ENCODE peak calls at places on chromosomes 7 and 10, in seven cellular contexts. K, M, S, W, A, C and Q are unnamed samples.

GRCh38 chr10:9149134-9149533 is 1094.6 kb downstream of the GATA3 start:
- DNase-seq in M (no peak), W (no peak), K (no peak), C (no peak), A (no peak), S (no peak), Q (no peak)

GRCh38 chr7:15326044-15326644 is 235.7 kb downstream of the AGMO start:
- DNase-seq in C (no peak), K (peak), W (no peak), S (peak), A (no peak), M (peak), Q (peak)

GRCh38 chr10:61758440-61758839 is 95.7 kb downstream of the CABCOCO1 start:
- DNase-seq in S (no peak), C (no peak), M (no peak), A (no peak), K (peak), W (no peak), Q (no peak)

GRCh38 chr7:51376420-51377092 is 59.9 kb upstream of the COBL start:
- DNase-seq in M (no peak), C (no peak), A (no peak), K (no peak), S (peak), W (peak), Q (peak)

GRCh38 chr10:22086730-22087364 is 83.3 kb upstream of the DNAJC1 start:
- DNase-seq in A (no peak), K (peak), S (peak), M (peak), W (peak), C (no peak), Q (peak)

GRCh38 chr7:47827886-47828285 is 120.4 kb downstream of the PKD1L1 start:
- DNase-seq in A (no peak), W (no peak), S (no peak), C (no peak), K (no peak), M (no peak), Q (no peak)

GRCh38 chr10:122265896-122266295 is 5.2 kb upstream of the BTBD16 start:
- DNase-seq in W (no peak), A (no peak), C (no peak), S (no peak), K (no peak), M (no peak), Q (no peak)

GRCh38 chr10:113589225-113589770 is 36.4 kb downstream of the HABP2 start:
- DNase-seq in S (no peak), W (no peak), M (peak), K (no peak), C (no peak), A (no peak), Q (no peak)

GRCh38 chr10:63689768-63690167 is 168.6 kb downstream of the REEP3 start:
- DNase-seq in K (no peak), C (no peak), W (no peak), S (no peak), M (no peak), A (no peak), Q (no peak)

GRCh38 chr10:34981834-34982233 is 108.3 kb downstream of the CUL2 start:
- DNase-seq in A (no peak), S (no peak), W (peak), C (no peak), M (no peak), K (no peak), Q (no peak)

DNA sequence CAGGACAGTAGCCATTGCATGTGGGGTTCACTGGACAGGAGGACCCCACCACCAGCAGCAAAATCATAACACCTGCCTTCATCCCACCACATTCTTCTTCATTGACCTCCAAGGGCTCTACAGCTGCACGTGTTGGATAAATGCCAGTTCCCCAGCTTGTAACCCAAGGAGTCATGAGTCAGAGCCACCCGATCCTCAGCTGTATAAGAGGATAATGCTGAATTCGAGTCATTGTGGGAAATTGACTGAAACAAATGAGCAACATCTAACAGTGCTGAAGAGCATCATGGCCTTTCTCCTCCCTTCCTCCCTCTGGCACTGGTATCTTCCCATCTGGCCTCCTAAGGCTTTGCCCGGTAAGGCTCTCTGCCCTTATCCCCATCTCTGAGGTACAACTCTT is 720.3 kb downstream of the GRID1 start:
- DNase-seq in A (no peak), K (no peak), W (no peak), S (no peak), C (no peak), M (no peak), Q (no peak)
- TF ChIP-seq CEBPB in A (no peak), K (no peak), W (no peak), S (no peak), C (no peak), M (no peak), Q (no peak)

GRCh38 chr7:38215115-38215514 is 37.1 kb downstream of the STARD3NL start:
- DNase-seq in M (peak), K (no peak), S (no peak), W (no peak), A (no peak), C (no peak), Q (no peak)
- TF ChIP-seq CEBPB in M (no peak), K (no peak), S (no peak), W (no peak), A (no peak), C (no peak), Q (no peak)

GRCh38 chr10:43204943-43205671 is 61.8 kb downstream of the RASGEF1A start:
- DNase-seq in C (peak), M (peak), S (peak), K (peak), W (peak), A (peak), Q (peak)

GRCh38 chr10:43206391-43207235 is 60.3 kb downstream of the RASGEF1A start:
- DNase-seq in M (no peak), A (no peak), K (no peak), C (no peak), W (no peak), S (no peak), Q (no peak)

GRCh38 chr10:43204394-43204942 is 62.4 kb downstream of the RASGEF1A start:
- DNase-seq in M (no peak), C (no peak), K (no peak), S (no peak), A (no peak), W (no peak), Q (no peak)

GRCh38 chr10:43203491-43204393 is 63.1 kb downstream of the RASGEF1A start:
- DNase-seq in K (no peak), S (peak), A (peak), C (no peak), M (no peak), W (peak), Q (peak)

GRCh38 chr10:43205681-43206390 is 61.0 kb downstream of the RASGEF1A start:
- DNase-seq in C (no peak), A (peak), W (no peak), K (no peak), M (no peak), S (no peak), Q (no peak)
- TF ChIP-seq CEBPB in C (no peak), A (no peak), W (no peak), K (no peak), M (no peak), S (no peak), Q (no peak)

GRCh38 chr10:92239600-92240288 is 51.1 kb downstream of the CPEB3 start:
- DNase-seq in K (peak), S (no peak), C (no peak), W (no peak), A (peak), M (no peak), Q (no peak)
- TF ChIP-seq CEBPB in K (no peak), S (no peak), C (no peak), W (no peak), A (no peak), M (no peak), Q (no peak)

GRCh38 chr7:152911904-152912303 is 152.4 kb downstream of the ACTR3B start:
- DNase-seq in C (no peak), S (no peak), M (no peak), A (no peak), W (no peak), K (no peak), Q (no peak)

GRCh38 chr7:152909683-152910544 is 150.4 kb downstream of the ACTR3B start:
- DNase-seq in C (no peak), M (peak), K (no peak), A (no peak), S (no peak), W (no peak), Q (no peak)

GRCh38 chr7:152910545-152911013 is 151.0 kb downstream of the ACTR3B start:
- DNase-seq in C (no peak), W (no peak), S (no peak), M (peak), A (no peak), K (no peak), Q (no peak)

GRCh38 chr7:152907042-152907761 is 147.7 kb downstream of the ACTR3B start:
- DNase-seq in W (no peak), A (no peak), S (no peak), K (no peak), M (no peak), C (no peak), Q (no peak)

DNA sequence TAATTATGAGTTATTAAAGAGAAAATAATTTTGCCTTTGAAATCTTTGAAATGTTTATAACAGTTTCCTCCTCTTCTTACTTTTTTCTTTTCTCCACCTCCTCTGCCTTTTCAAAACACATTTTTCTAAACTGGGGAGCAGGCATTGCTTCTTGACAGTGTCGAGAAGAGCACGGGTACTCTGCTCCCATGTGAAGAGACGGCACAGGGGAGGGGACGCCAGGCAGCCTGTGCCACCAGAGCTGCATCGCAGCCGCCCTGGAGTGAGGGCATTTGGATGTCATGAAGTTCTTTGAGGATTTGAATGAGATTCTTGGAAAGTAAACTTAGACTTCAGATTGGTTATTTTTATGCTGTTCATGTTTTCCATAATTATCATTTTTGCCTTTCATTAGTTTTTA is 149.7 kb downstream of the ACTR3B start:
- DNase-seq in A (no peak), C (no peak), W (no peak), S (no peak), K (no peak), M (no peak), Q (no peak)
- TF ChIP-seq CEBPB in A (no peak), C (no peak), W (no peak), S (no peak), K (no peak), M (no peak), Q (no peak)

DNA sequence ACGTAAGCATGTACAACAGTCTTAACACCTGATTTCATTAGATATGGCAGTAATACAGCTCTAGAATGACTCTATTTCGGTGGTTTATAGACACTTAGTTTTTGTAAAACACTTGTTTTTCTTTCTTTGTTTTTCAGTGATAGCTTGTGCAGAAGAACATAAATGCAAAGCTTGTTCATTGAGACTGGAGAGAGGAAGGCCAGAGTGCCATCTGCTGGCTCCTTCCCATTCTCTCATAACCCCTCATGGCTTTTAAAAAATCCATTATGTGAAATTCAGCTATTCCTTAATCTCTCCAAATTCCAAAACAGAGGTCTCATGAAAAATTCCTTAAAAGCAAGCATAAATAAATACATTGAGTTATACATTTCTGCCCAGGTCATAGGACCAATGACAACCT is 76.3 kb downstream of the CACNB2 start:
- DNase-seq in M (peak), W (no peak), S (no peak), C (no peak), A (no peak), K (peak), Q (no peak)
- TF ChIP-seq CEBPB in M (no peak), W (no peak), S (no peak), C (no peak), A (no peak), K (no peak), Q (no peak)

GRCh38 chr7:78443811-78444210 is 645.2 kb downstream of the PHTF2 start:
- DNase-seq in A (no peak), S (peak), W (no peak), K (no peak), C (no peak), M (no peak), Q (peak)

GRCh38 chr7:78438433-78438832 is 639.9 kb downstream of the PHTF2 start:
- DNase-seq in A (no peak), K (no peak), S (no peak), W (no peak), C (no peak), M (no peak), Q (no peak)

GRCh38 chr7:78444267-78444666 is 645.7 kb downstream of the PHTF2 start:
- DNase-seq in A (no peak), C (no peak), M (no peak), K (no peak), S (no peak), W (no peak), Q (no peak)

GRCh38 chr7:78437118-78437517 is 638.5 kb downstream of the PHTF2 start:
- DNase-seq in W (no peak), A (no peak), C (no peak), S (no peak), K (peak), M (peak), Q (no peak)

DNA sequence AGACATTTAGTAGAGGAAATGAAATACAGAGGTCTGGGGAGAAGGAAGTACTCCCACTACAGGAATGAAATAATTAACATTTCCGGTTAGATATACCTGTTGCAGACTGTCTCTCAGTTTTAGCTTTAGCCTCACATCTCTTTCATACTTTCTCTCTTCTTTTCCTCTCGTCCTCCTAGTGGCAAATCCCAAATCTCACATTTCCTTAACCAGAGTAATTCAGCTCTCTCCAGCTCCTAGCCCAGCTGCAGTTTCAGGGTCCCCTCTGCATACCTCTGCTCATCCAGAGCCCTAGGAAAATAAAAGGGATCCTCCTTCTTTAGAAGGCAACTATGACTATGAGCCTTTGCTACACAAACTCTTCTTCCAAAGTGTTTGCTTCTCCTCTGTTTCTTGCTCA is 643.2 kb downstream of the PHTF2 start:
- DNase-seq in K (no peak), M (no peak), W (no peak), S (no peak), A (no peak), C (no peak), Q (no peak)
- TF ChIP-seq CEBPB in K (no peak), M (no peak), W (no peak), S (no peak), A (no peak), C (no peak), Q (no peak)

DNA sequence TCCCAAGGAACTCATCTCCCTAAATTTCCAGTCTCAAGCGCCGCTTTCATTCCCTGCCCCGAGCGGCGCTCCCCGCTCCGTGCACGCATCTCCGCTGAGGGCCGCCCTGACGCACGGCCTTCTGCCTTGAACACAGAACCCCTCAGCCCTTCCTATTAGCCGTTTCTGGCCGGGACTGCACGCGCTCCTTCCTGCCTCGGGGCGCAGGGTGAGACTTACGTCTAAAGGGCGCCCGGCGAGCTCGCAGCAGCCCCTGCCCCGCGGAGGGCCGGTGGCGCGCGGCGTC is 752 bp upstream of the WAC start:
- DNase-seq in M (peak), K (no peak), C (no peak), S (no peak), A (no peak), W (no peak), Q (no peak)
- TF ChIP-seq CEBPB in M (no peak), K (no peak), C (no peak), S (no peak), A (no peak), W (no peak), Q (no peak)

DNA sequence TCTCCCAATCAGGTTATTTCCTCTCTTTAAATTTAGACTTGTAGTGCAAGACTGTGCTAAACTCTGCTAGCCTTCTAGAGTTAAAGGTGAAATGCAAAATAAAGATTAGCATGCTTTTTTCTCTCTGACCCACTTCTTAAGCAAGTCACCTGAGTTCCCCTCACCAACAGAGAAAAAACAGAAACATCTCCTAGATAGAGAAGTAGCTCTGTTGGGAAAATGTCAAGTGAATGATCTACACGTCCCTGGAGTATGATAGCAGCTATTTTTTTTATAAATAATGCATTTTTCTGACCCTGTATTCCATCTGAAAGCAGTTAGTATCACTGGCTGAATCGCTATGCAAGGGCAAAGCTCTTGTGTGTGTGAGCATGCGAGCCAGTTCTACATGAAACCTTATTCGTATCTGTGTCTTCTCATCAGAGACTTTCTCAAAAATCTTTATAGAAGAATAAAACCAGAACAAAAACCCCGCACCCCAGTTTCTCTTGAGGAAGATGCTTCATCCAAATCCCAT is 8.2 kb downstream of the ANKMY2 start:
- DNase-seq in A (no peak), K (no peak), W (no peak), M (no peak), S (no peak), C (no peak), Q (no peak)
- TF ChIP-seq CEBPB in A (no peak), K (no peak), W (no peak), M (no peak), S (no peak), C (no peak), Q (no peak)